ENCODE peak calls at places on chromosomes 16 and 17, in seven cellular contexts. V is stimulated activated CD4-positive, alpha-beta T cell treated with anti-CD3 and anti-CD28 coated beads, Interleukin-1b, Interleukin-23, amount 100 ng/mL, for 48 hours; J is HFFc6; Y is activated effector memory CD4-positive, alpha-beta T cell treated with anti-CD3 and anti-CD28 coated beads, Interleukin-2, amount 50 U/mL, for 16 hours; D is T-helper 2 cell; B is T-helper 1 cell; G is nucleus accumbens. A is an unnamed sample.

GRCh38 chr16:27382187-27382855 is 19.7 kb upstream of the IL21R start:
- DNase-seq in V (no peak), B (no peak), D (no peak), Y (no peak), J (no peak), G (no peak), A (no peak)

GRCh38 chr16:73033271-73033998 is 14.5 kb downstream of the ZFHX3 start:
- DNase-seq in V (no peak), G (no peak), D (no peak), Y (no peak), J (no peak), B (no peak), A (no peak)

GRCh38 chr17:45368661-45369060 is 51.8 kb upstream of the MAP3K14 start:
- DNase-seq in G (no peak), D (no peak), Y (no peak), J (peak), V (no peak), B (no peak), A (no peak)

GRCh38 chr16:2468142-2468724 is 2.9 kb upstream of the NTN3 start:
- DNase-seq in Y (no peak), B (no peak), D (no peak), J (no peak), G (no peak), V (no peak), A (no peak)

GRCh38 chr17:32826076-32826475 is 50.8 kb downstream of the MYO1D start:
- DNase-seq in B (no peak), J (no peak), G (no peak), Y (no peak), D (no peak), V (no peak), A (no peak)

GRCh38 chr16:79716645-79717323 is 116.2 kb upstream of the MAF start:
- DNase-seq in V (no peak), J (no peak), B (no peak), Y (no peak), D (no peak), G (no peak), A (no peak)

GRCh38 chr17:58686980-58687379 is 4.9 kb downstream of the TEX14 start:
- DNase-seq in G (no peak), J (no peak), Y (no peak), D (no peak), V (no peak), B (no peak), A (no peak)

GRCh38 chr17:75692976-75693375 is 25.8 kb downstream of the SAP30BP start:
- DNase-seq in V (no peak), J (no peak), G (no peak), Y (no peak), B (no peak), D (no peak), A (no peak)

GRCh38 chr16:5056347-5056746 is 9.4 kb downstream of the C16orf89 start:
- DNase-seq in J (no peak), G (no peak), D (peak), Y (peak), V (peak), B (no peak), A (no peak)

GRCh38 chr17:27538156-27538955 is 82.1 kb downstream of the KSR1 start:
- DNase-seq in G (no peak), V (no peak), D (no peak), Y (no peak), J (no peak), B (no peak), A (no peak)

GRCh38 chr17:74862108-74862901 is 2.6 kb upstream of the GRIN2C start:
- DNase-seq in B (no peak), D (peak), J (no peak), V (peak), G (peak), Y (peak), A (peak)